ENCODE peak calls at places on chromosomes 16 and 17, in ten cellular contexts. H is hypothalamus; B is omental fat pad; T is cardiac fibroblast; F is AG04450; Y is dorsolateral prefrontal cortex; I is iPS DF 6.9; J is Calu3; V is stimulated activated CD4-positive, alpha-beta T cell treated with anti-CD3 and anti-CD28 coated beads, Interleukin-1b, Interleukin-23, amount 100 ng/mL, for 24 hours; G is stimulated activated CD8-positive, alpha-beta memory T cell treated with anti-CD3 and anti-CD28 coated beads, Interleukin-4, amount 100 ng/mL, for 1 hour. Q is an unnamed sample.

GRCh38 chr16:82824408-82824807 is 197.6 kb downstream of the CDH13 start:
- DNase-seq in I (no peak), Y (no peak), T (peak), F (no peak), B (no peak), V (no peak), G (no peak), J (no peak), H (no peak), Q (no peak)

GRCh38 chr16:85563031-85563430 is 50.1 kb upstream of the GSE1 start:
- DNase-seq in G (no peak), T (no peak), J (no peak), H (no peak), B (no peak), Y (no peak), I (no peak), V (no peak), F (no peak), Q (no peak)

GRCh38 chr16:81429045-81429521 is 15.5 kb upstream of the CMIP start:
- DNase-seq in B (no peak), J (peak), T (peak), Y (no peak), V (no peak), H (no peak), F (no peak), G (no peak), I (no peak), Q (no peak)

GRCh38 chr16:63577891-63578290 is 1541.7 kb upstream of the CDH8 start:
- DNase-seq in J (no peak), Y (no peak), G (no peak), H (no peak), I (no peak), V (no peak), T (no peak), B (no peak), F (no peak), Q (no peak)

GRCh38 chr17:2400474-2400866 is 390 bp downstream of the MNT start:
- DNase-seq in G (no peak), H (no peak), Y (peak), I (no peak), T (peak), J (peak), B (no peak), F (no peak), V (peak), Q (no peak)

GRCh38 chr17:78131172-78132085 is 858 bp downstream of the TMC8 start:
- DNase-seq in J (no peak), G (no peak), F (no peak), B (no peak), T (no peak), H (no peak), V (no peak), I (no peak), Y (peak), Q (no peak)

GRCh38 chr16:82082543-82083244 is 47.6 kb downstream of the HSD17B2 start:
- DNase-seq in V (no peak), J (peak), H (no peak), B (no peak), T (peak), G (no peak), I (no peak), F (no peak), Y (no peak), Q (no peak)

GRCh38 chr17:49266233-49266632 is 35.6 kb upstream of the PHOSPHO1 start:
- DNase-seq in V (no peak), I (no peak), H (no peak), G (no peak), Y (no peak), J (no peak), F (no peak), B (no peak), T (no peak), Q (no peak)

GRCh38 chr17:1134634-1135324 is 45.0 kb downstream of the ABR start:
- DNase-seq in I (no peak), G (no peak), T (no peak), F (no peak), Y (no peak), H (no peak), B (no peak), J (no peak), V (no peak), Q (no peak)

GRCh38 chr16:2742323-2743006 is 10.0 kb upstream of the SRRM2 start:
- DNase-seq in J (no peak), V (no peak), G (no peak), B (no peak), I (no peak), H (no peak), Y (no peak), F (no peak), T (no peak), Q (no peak)

GRCh38 chr17:49748791-49749190 is 15.1 kb downstream of the FAM117A start:
- DNase-seq in B (no peak), T (no peak), H (no peak), J (no peak), I (no peak), G (peak), F (no peak), V (peak), Y (no peak), Q (no peak)

GRCh38 chr17:71905632-71906031 is 215.2 kb upstream of the SOX9 start:
- DNase-seq in T (no peak), I (no peak), Y (no peak), B (no peak), F (no peak), V (no peak), J (no peak), G (no peak), H (no peak), Q (no peak)

GRCh38 chr16:85182286-85182685 is 70.0 kb upstream of the CIBAR2 start:
- DNase-seq in J (no peak), B (no peak), V (no peak), I (no peak), G (no peak), H (no peak), T (no peak), F (no peak), Y (no peak), Q (no peak)

GRCh38 chr17:47803751-47804150 is 17.8 kb downstream of the OSBPL7 start:
- DNase-seq in I (no peak), Y (no peak), H (no peak), J (no peak), B (no peak), F (no peak), G (no peak), V (no peak), T (no peak), Q (no peak)

GRCh38 chr16:1125471-1125870 is 27.4 kb upstream of the CACNA1H start:
- DNase-seq in H (no peak), T (peak), I (no peak), J (peak), V (peak), B (no peak), F (peak), Y (peak), G (no peak), Q (no peak)

GRCh38 chr17:81309859-81310839 is 15.0 kb upstream of the SLC38A10 start:
- DNase-seq in B (no peak), Y (no peak), G (no peak), F (no peak), V (no peak), J (no peak), H (no peak), T (no peak), I (no peak), Q (no peak)

GRCh38 chr16:3059041-3059722 is 6.3 kb upstream of the IL32 start:
- DNase-seq in Y (peak), B (peak), J (peak), T (peak), H (peak), I (peak), G (peak), V (peak), F (peak), Q (peak)

GRCh38 chr16:15776572-15776971 is 80.3 kb downstream of the MYH11 start:
- DNase-seq in B (no peak), V (no peak), T (no peak), J (no peak), F (no peak), Y (no peak), G (no peak), I (no peak), H (no peak), Q (no peak)

GRCh38 chr17:72928454-72929136 is 163.9 kb downstream of the SLC39A11 start:
- DNase-seq in F (no peak), V (no peak), T (no peak), H (no peak), Y (no peak), B (no peak), I (no peak), G (no peak), J (peak), Q (no peak)

GRCh38 chr16:59633996-59634579 is 900.0 kb upstream of the GOT2 start:
- DNase-seq in T (peak), Y (no peak), G (no peak), J (no peak), H (no peak), V (no peak), I (no peak), F (peak), B (no peak), Q (no peak)

GRCh38 chr16:28217326-28217725 is 5.6 kb upstream of the XPO6 start:
- DNase-seq in T (peak), J (no peak), I (no peak), G (no peak), B (no peak), V (no peak), H (no peak), Y (no peak), F (no peak), Q (no peak)

GRCh38 chr17:10171581-10171981 is 26.8 kb downstream of the GAS7 start:
- DNase-seq in H (no peak), Y (no peak), T (no peak), B (no peak), J (no peak), F (no peak), G (no peak), V (no peak), I (no peak), Q (no peak)

GRCh38 chr17:65495255-65496060 is 66.0 kb downstream of the AXIN2 start:
- DNase-seq in I (peak), Y (no peak), H (no peak), J (no peak), G (no peak), F (no peak), V (no peak), T (no peak), B (no peak), Q (no peak)

GRCh38 chr17:63477471-63478440 is 895 bp downstream of the ACE start:
- DNase-seq in V (no peak), B (no peak), F (no peak), I (no peak), H (no peak), G (no peak), J (peak), T (no peak), Y (no peak), Q (no peak)

GRCh38 chr17:50259484-50260324 is 14.6 kb upstream of the TMEM92 start:
- DNase-seq in T (no peak), I (no peak), V (no peak), Y (peak), H (no peak), B (no peak), G (no peak), F (no peak), J (no peak), Q (no peak)

GRCh38 chr16:84482951-84483881 is 21.2 kb downstream of the MEAK7 start:
- DNase-seq in J (no peak), F (no peak), B (no peak), G (no peak), H (no peak), I (no peak), T (no peak), V (no peak), Y (peak), Q (no peak)

GRCh38 chr17:75845058-75845711 is 981 bp upstream of the UNC13D start:
- DNase-seq in J (peak), Y (no peak), T (peak), H (no peak), I (peak), V (no peak), B (no peak), F (no peak), G (no peak), Q (no peak)

GRCh38 chr17:68753985-68754769 is 153.0 kb upstream of the FAM20A start:
- DNase-seq in H (no peak), J (no peak), I (no peak), B (no peak), F (no peak), Y (no peak), T (no peak), G (no peak), V (no peak), Q (no peak)

GRCh38 chr17:75517277-75517865 is 1.0 kb downstream of the TSEN54 start:
- DNase-seq in V (no peak), H (no peak), B (no peak), F (no peak), I (no peak), Y (no peak), G (no peak), T (no peak), J (peak), Q (no peak)

GRCh38 chr17:68424188-68424587 is 33.1 kb downstream of the WIPI1 start:
- DNase-seq in J (no peak), V (no peak), H (no peak), B (no peak), Y (no peak), T (no peak), F (no peak), G (no peak), I (no peak), Q (no peak)

GRCh38 chr17:48123111-48123510 is 15.5 kb downstream of the SNX11 start:
- DNase-seq in I (no peak), Y (peak), V (no peak), T (no peak), J (no peak), B (no peak), G (no peak), H (no peak), F (no peak), Q (no peak)

GRCh38 chr17:76262732-76263344 is 2.3 kb upstream of the UBALD2 start:
- DNase-seq in Y (no peak), T (no peak), H (no peak), J (peak), F (no peak), I (no peak), G (no peak), B (no peak), V (no peak), Q (no peak)

GRCh38 chr16:85675528-85675927 is 13.2 kb downstream of the GINS2 start:
- DNase-seq in G (no peak), F (no peak), J (no peak), Y (no peak), I (no peak), H (no peak), V (no peak), B (no peak), T (peak), Q (no peak)

GRCh38 chr17:78329263-78330059 is 30.4 kb downstream of the SOCS3 start:
- DNase-seq in V (no peak), G (no peak), F (no peak), I (no peak), T (peak), H (no peak), B (no peak), Y (no peak), J (peak), Q (no peak)

GRCh38 chr16:2371421-2371820 is 30.9 kb upstream of the ABCA3 start:
- DNase-seq in G (no peak), B (no peak), Y (no peak), F (no peak), V (no peak), T (no peak), J (no peak), H (no peak), I (no peak), Q (no peak)

GRCh38 chr16:89599451-89599858 is 14.0 kb upstream of the DPEP1 start:
- DNase-seq in Y (no peak), T (no peak), V (no peak), H (no peak), J (peak), I (no peak), G (no peak), B (no peak), F (no peak), Q (no peak)

GRCh38 chr16:19223235-19223847 is 55.3 kb downstream of the SYT17 start:
- DNase-seq in J (peak), F (no peak), H (no peak), G (no peak), B (no peak), I (peak), V (peak), T (peak), Y (no peak), Q (no peak)

GRCh38 chr16:29649560-29650494 is 13.2 kb upstream of the SPN start:
- DNase-seq in B (no peak), Y (no peak), H (no peak), J (no peak), V (no peak), I (no peak), G (no peak), T (no peak), F (no peak), Q (no peak)

Q was measured in cerebellar nuclear complex.